ENCODE peak calls at places on chromosomes 3 and 15, in nine cellular contexts. O, G, F, W, S, K, I, A and C are unnamed samples.
A peak's percentile ranks its signal among the peaks of the same experiment; 100 is the strongest.

GRCh38 chr15:37031198-37031597 is 69.2 kb downstream of the MEIS2 start:
- DNase-seq in K (no peak), A (no peak), G (no peak), F (no peak), O (no peak), W (no peak), I (no peak), S (no peak), C (no peak)

GRCh38 chr3:114336122-114336697 is 42.4 kb downstream of the TIGIT start:
- DNase-seq in O (no peak), W (no peak), F (no peak), I (no peak), G (no peak), A (no peak), S (no peak), K (peak; percentile 23), C (no peak)

GRCh38 chr3:156688849-156689452 is 14.6 kb downstream of the TIPARP start:
- DNase-seq in O (no peak), W (no peak), I (no peak), G (no peak), K (no peak), S (no peak), A (no peak), F (no peak), C (no peak)

GRCh38 chr3:11582123-11582968 is 61.4 kb downstream of the VGLL4 start:
- DNase-seq in S (no peak), W (no peak), G (peak; percentile 68), K (peak; percentile 85), O (no peak), A (peak; percentile 80), F (no peak), I (no peak), C (no peak)

GRCh38 chr3:140917769-140918168 is 23.9 kb upstream of the SLC25A36 start:
- DNase-seq in I (no peak), O (no peak), S (no peak), F (no peak), W (no peak), A (no peak), K (no peak), G (peak; percentile 82), C (no peak)

GRCh38 chr15:81710328-81710727 is 335.5 kb downstream of the MEX3B start:
- DNase-seq in F (no peak), O (no peak), W (no peak), G (no peak), I (no peak), S (no peak), A (no peak), K (no peak), C (no peak)

GRCh38 chr15:47484119-47484518 is 233.2 kb upstream of the SEMA6D start:
- DNase-seq in W (no peak), A (no peak), G (no peak), F (peak; percentile 29), K (no peak), I (no peak), S (no peak), O (no peak), C (no peak)

GRCh38 chr15:73746883-73747282 is 6.3 kb downstream of the INSYN1 start:
- DNase-seq in W (no peak), K (no peak), F (no peak), I (no peak), G (no peak), S (no peak), A (no peak), O (no peak), C (no peak)

GRCh38 chr3:51269466-51269865 is 115.6 kb upstream of the MANF start:
- DNase-seq in S (no peak), G (no peak), A (no peak), F (no peak), O (no peak), I (no peak), K (peak; percentile 23), W (no peak), C (no peak)

GRCh38 chr3:120451670-120452220 is 953 bp upstream of the FSTL1 start:
- DNase-seq in W (no peak), S (no peak), G (no peak), A (no peak), K (no peak), F (no peak), O (no peak), I (no peak), C (no peak)

GRCh38 chr3:77150759-77151158 is 110.9 kb downstream of the ROBO2 start:
- DNase-seq in A (no peak), K (no peak), O (no peak), G (no peak), I (no peak), S (no peak), W (no peak), F (no peak), C (no peak)

GRCh38 chr15:95286316-95286880 is 1044.1 kb upstream of the NR2F2 start:
- DNase-seq in G (no peak), K (no peak), O (no peak), W (no peak), F (no peak), I (no peak), A (no peak), S (no peak), C (no peak)

GRCh38 chr3:11201246-11202024 is 47.1 kb downstream of the HRH1 start:
- DNase-seq in K (no peak), I (no peak), W (no peak), O (no peak), F (peak; percentile 22), G (no peak), S (peak; percentile 37), A (no peak), C (no peak)

GRCh38 chr3:101102678-101103296 is 109.6 kb upstream of the ABI3BP start:
- DNase-seq in S (no peak), G (no peak), W (no peak), K (no peak), I (no peak), A (no peak), F (no peak), O (no peak), C (no peak)

GRCh38 chr3:76495216-76495615 is 544.7 kb upstream of the ROBO2 start:
- DNase-seq in W (no peak), A (no peak), I (no peak), G (no peak), O (no peak), S (no peak), F (no peak), K (no peak), C (no peak)

GRCh38 chr3:6444888-6445658 is 415.8 kb upstream of the GRM7 start:
- DNase-seq in S (no peak), K (no peak), I (no peak), W (no peak), G (no peak), A (peak; percentile 55), F (no peak), O (no peak), C (no peak)

GRCh38 chr3:183810643-183811594 is 14.5 kb downstream of the MAP6D1 start:
- DNase-seq in O (no peak), G (no peak), I (no peak), S (no peak), F (no peak), K (no peak), A (no peak), W (no peak), C (peak; percentile 24)

GRCh38 chr3:17195192-17195611 is 310.4 kb downstream of the PLCL2 start:
- DNase-seq in K (peak; percentile 7), W (no peak), A (no peak), G (no peak), O (no peak), I (peak; percentile 8), F (peak; percentile 13), S (no peak), C (peak; percentile 81)

GRCh38 chr3:101141135-101141534 is 147.9 kb upstream of the ABI3BP start:
- DNase-seq in G (no peak), W (no peak), K (no peak), I (no peak), F (no peak), A (no peak), O (no peak), S (no peak), C (no peak)

GRCh38 chr15:43514241-43515057 is 3.0 kb upstream of the MAP1A start:
- DNase-seq in W (no peak), G (no peak), F (no peak), S (no peak), K (peak; percentile 61), I (peak; percentile 36), A (no peak), O (no peak), C (no peak)

GRCh38 chr3:56975562-56975961 is 84.9 kb upstream of the SPATA12 start:
- DNase-seq in K (no peak), S (no peak), F (no peak), A (no peak), G (no peak), I (no peak), W (no peak), O (no peak), C (no peak)

GRCh38 chr15:32030795-32031194 is 480 bp downstream of the CHRNA7 start:
- DNase-seq in G (no peak), W (no peak), I (no peak), A (peak; percentile 69), K (peak; percentile 10), O (no peak), S (no peak), F (no peak), C (no peak)

GRCh38 chr15:44147636-44148035 is 47.4 kb downstream of the FRMD5 start:
- DNase-seq in A (no peak), S (no peak), K (no peak), G (no peak), O (no peak), F (no peak), W (no peak), I (no peak), C (no peak)

GRCh38 chr3:161035711-161036110 is 69.4 kb downstream of the B3GALNT1 start:
- DNase-seq in F (peak; percentile 44), K (no peak), G (no peak), W (no peak), O (no peak), I (no peak), S (no peak), A (no peak), C (no peak)

GRCh38 chr15:67383903-67384302 is 129.3 kb downstream of the IQCH start:
- DNase-seq in G (no peak), O (no peak), I (no peak), S (no peak), K (no peak), A (no peak), F (no peak), W (no peak), C (no peak)

GRCh38 chr15:67915374-67916050 is 75.7 kb upstream of the RNU6-1 start:
- DNase-seq in I (peak; percentile 84), S (no peak), A (no peak), F (no peak), K (no peak), O (no peak), G (peak; percentile 92), W (no peak), C (no peak)

GRCh38 chr3:115475178-115476041 is 147.9 kb upstream of the GAP43 start:
- DNase-seq in I (no peak), G (no peak), F (no peak), A (no peak), O (no peak), K (no peak), W (no peak), S (no peak), C (no peak)

GRCh38 chr3:30638685-30639412 is 32.4 kb downstream of the TGFBR2 start:
- DNase-seq in F (no peak), A (no peak), O (no peak), W (no peak), G (no peak), K (no peak), I (no peak), S (no peak), C (no peak)

GRCh38 chr3:61564405-61565059 is 3.2 kb downstream of the PTPRG start:
- DNase-seq in K (peak; percentile 86), W (no peak), F (no peak), A (peak; percentile 92), I (no peak), G (peak; percentile 66), O (peak; percentile 14), S (no peak), C (peak; percentile 84)

GRCh38 chr3:124791639-124792111 is 61.4 kb downstream of the UMPS start:
- DNase-seq in F (no peak), O (no peak), I (no peak), A (no peak), G (no peak), S (no peak), W (no peak), K (peak; percentile 88), C (no peak)

GRCh38 chr3:44992555-44993470 is 16.8 kb downstream of the EXOSC7 start:
- DNase-seq in K (peak; percentile 27), G (no peak), S (peak; percentile 69), F (no peak), O (peak; percentile 26), W (no peak), A (no peak), I (no peak), C (no peak)